ENCODE peak calls at places on chromosomes 2 and 18, in seven cellular contexts. B is HCT116, R is GM12878, C is H1, Q is K562, X is SK-N-SH, L is HepG2. V is an unnamed sample.

GRCh38 chr2:161030260-161031063 is 129.8 kb upstream of the TANK start:
- DNase-seq in B (no peak), R (no peak), C (no peak), Q (no peak), X (no peak), L (peak; percentile 45), V (no peak)

GRCh38 chr2:138122891-138123290 is 158.6 kb downstream of the HNMT start:
- DNase-seq in B (no peak), R (no peak), C (no peak), Q (no peak), X (no peak), L (no peak), V (no peak)

GRCh38 chr2:54461251-54461650 is 5.1 kb downstream of the SPTBN1 start:
- DNase-seq in B (no peak), R (no peak), C (no peak), Q (no peak), X (no peak), L (no peak), V (no peak)

GRCh38 chr18:41396861-41397260 is 558.2 kb upstream of the PIK3C3 start:
- DNase-seq in B (no peak), R (no peak), C (no peak), Q (no peak), X (no peak), L (no peak), V (no peak)

GRCh38 chr2:25566694-25567093 is 106.7 kb downstream of the DTNB start:
- DNase-seq in B (no peak), R (peak; percentile 75), C (no peak), Q (no peak), X (no peak), L (no peak), V (no peak)

GRCh38 chr2:217816396-217816869 is 186.4 kb downstream of the TNS1 start:
- DNase-seq in B (no peak), R (no peak), C (no peak), Q (no peak), X (peak; percentile 47), L (no peak), V (no peak)

GRCh38 chr18:65057439-65058083 is 693.3 kb upstream of the CDH7 start:
- DNase-seq in B (no peak), R (no peak), C (no peak), Q (no peak), X (no peak), L (no peak), V (no peak)

GRCh38 chr2:15050483-15050882 is 418.0 kb downstream of the LRATD1 start:
- DNase-seq in B (no peak), R (no peak), C (no peak), Q (no peak), X (no peak), L (no peak), V (no peak)

GRCh38 chr2:23925702-23926288 is 1.1 kb downstream of the ATAD2B start:
- DNase-seq in B (no peak), R (peak; percentile 87), C (no peak), Q (peak; percentile 71), X (no peak), L (peak; percentile 44), V (no peak)

GRCh38 chr2:71608034-71608433 is 154.7 kb downstream of the DYSF start:
- DNase-seq in B (no peak), R (no peak), C (no peak), Q (no peak), X (peak; percentile 9), L (no peak), V (no peak)

GRCh38 chr2:180559766-180560165 is 420.6 kb upstream of the UBE2E3 start:
- DNase-seq in B (no peak), R (no peak), C (no peak), Q (no peak), X (no peak), L (no peak), V (no peak)

GRCh38 chr2:189608799-189609422 is 28.3 kb upstream of the SLC40A1 start:
- DNase-seq in B (no peak), R (no peak), C (no peak), Q (no peak), X (no peak), L (no peak), V (no peak)

GRCh38 chr2:156319811-156320490 is 12.6 kb downstream of the NR4A2 start:
- DNase-seq in B (no peak), R (no peak), C (no peak), Q (peak; percentile 77), X (peak; percentile 20), L (no peak), V (no peak)

GRCh38 chr2:98445167-98445522 is 487 bp downstream of the INPP4A start:
- DNase-seq in B (no peak), R (no peak), C (no peak), Q (no peak), X (no peak), L (no peak), V (no peak)

GRCh38 chr2:126658910-126659613 is 3.1 kb downstream of the GYPC start:
- DNase-seq in B (no peak), R (peak; percentile 56), C (no peak), Q (peak; percentile 78), X (no peak), L (no peak), V (no peak)

GRCh38 chr18:23721711-23722479 is 32.6 kb downstream of the LAMA3 start:
- DNase-seq in B (no peak), R (no peak), C (no peak), Q (no peak), X (no peak), L (no peak), V (no peak)

GRCh38 chr2:65576861-65577601 is 144.6 kb upstream of the SPRED2 start:
- DNase-seq in B (peak; percentile 90), R (no peak), C (no peak), Q (peak; percentile 52), X (no peak), L (peak; percentile 91), V (peak; percentile 49)

GRCh38 chr2:239832995-239833727 is 192.0 kb downstream of the NDUFA10 start:
- DNase-seq in B (no peak), R (no peak), C (no peak), Q (no peak), X (peak; percentile 5), L (no peak), V (no peak)

GRCh38 chr2:106944220-106944619 is 58.3 kb upstream of the ST6GAL2 start:
- DNase-seq in B (no peak), R (no peak), C (no peak), Q (no peak), X (no peak), L (no peak), V (no peak)

GRCh38 chr2:68566362-68566761 is 77.0 kb upstream of the PROKR1 start:
- DNase-seq in B (no peak), R (no peak), C (no peak), Q (no peak), X (no peak), L (no peak), V (no peak)

GRCh38 chr18:62928316-62928715 is 213.0 kb downstream of the PHLPP1 start:
- DNase-seq in B (no peak), R (no peak), C (no peak), Q (no peak), X (no peak), L (no peak), V (no peak)

GRCh38 chr2:79219383-79219988 is 59.9 kb upstream of the REG3A start:
- DNase-seq in B (no peak), R (peak; percentile 8), C (no peak), Q (peak; percentile 65), X (peak; percentile 36), L (peak; percentile 55), V (peak; percentile 64)

GRCh38 chr18:66749475-66750035 is 145.7 kb upstream of the CDH19 start:
- DNase-seq in B (no peak), R (no peak), C (no peak), Q (no peak), X (no peak), L (no peak), V (no peak)
- TF ChIP-seq JUND in B (no peak), R (no peak), C (no peak), Q (no peak), X (no peak), L (no peak), V (no peak)

GRCh38 chr18:45175505-45175904 is 439.8 kb upstream of the SLC14A2 start:
- DNase-seq in B (no peak), R (no peak), C (no peak), Q (no peak), X (no peak), L (no peak), V (no peak)
- TF ChIP-seq JUND in B (no peak), R (no peak), C (no peak), Q (no peak), X (no peak), L (no peak), V (no peak)

DNA sequence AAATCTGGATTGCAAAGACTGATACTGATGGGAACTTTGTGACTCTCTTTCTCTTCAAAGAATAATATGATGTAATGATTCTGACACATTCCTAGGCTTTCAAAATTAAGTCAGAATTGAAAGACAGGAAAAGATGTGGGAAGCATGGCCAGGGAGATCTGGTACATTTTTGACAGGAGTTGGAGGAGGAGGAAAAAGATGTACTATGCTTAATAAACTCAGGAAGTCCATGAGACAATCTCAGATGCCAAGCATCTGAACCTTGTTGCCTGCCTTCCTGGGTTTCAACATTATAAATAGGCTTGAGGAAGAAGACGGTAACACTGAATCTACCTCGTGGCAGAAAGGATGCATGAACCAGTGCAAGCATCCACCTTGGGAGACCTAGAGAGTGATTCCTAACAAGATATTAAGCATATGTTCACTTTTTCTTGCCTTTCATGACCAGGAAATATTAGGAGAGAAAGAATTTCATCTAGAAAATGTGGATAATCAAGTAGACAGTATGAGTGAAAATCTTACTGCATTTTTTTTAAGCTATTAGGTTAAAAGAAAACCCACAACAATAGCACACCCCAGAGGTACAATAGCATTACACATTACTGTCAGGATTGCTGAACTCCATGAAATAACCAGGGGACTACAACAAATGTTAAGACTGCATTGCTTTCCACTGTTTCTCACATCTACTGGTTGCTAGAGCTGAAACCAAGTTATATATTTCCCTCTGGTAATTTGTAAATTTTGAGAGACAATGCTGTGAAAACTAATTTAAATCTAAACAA is 33.9 kb downstream of the KLF7 start:
- DNase-seq in B (no peak), R (no peak), C (no peak), Q (no peak), X (no peak), L (no peak), V (no peak)
- TF ChIP-seq JUND in B (no peak), R (no peak), C (no peak), Q (no peak), X (no peak), L (no peak), V (no peak)

DNA sequence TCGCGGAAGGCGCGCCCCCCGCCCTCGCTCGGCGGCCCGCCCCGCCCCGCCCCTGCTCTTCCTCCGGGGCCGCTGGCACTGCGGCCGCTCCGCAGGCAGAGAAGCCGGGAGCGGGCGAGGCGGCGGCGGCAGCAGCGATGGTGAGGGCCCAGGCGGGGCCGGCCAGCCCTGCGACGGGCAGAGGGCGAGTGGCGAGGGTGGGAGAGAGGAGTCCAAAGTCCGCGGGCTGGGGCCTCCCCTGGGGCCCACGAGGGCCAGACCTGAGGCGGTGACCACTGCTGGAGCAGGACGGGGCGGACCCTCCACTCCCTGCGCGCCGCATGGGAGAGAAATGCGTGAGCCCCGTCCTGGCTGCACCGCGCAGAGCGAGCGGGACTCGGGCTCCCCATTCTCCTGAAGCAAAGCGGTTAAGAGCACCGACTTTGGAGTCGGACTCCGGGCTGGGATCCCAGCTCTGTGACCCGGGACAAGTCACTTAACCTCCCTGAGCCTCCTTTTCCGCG is at the start of gene VAMP5:
- DNase-seq in B (no peak), R (no peak), C (no peak), Q (no peak), X (peak; percentile 85), L (peak; percentile 79), V (no peak)
- TF ChIP-seq JUND in B (no peak), R (no peak), C (no peak), Q (no peak), X (no peak), L (peak; percentile 39), V (no peak)

V was measured in T47D.